ENCODE peak calls at places on chromosomes 2 and 18, in five cellular contexts. One of them, this sample, is unnamed. For H3K4me1, the result is how much of the 10 kb centered on the place peaks cover.

GRCh38 chr2:101199153-101199810 is 48.1 kb upstream of the TBC1D8 start:
- DNase-seq in transverse colon: no peak
- DNase-seq in mesendoderm: no peak
- DNase-seq in tibial artery: no peak
- DNase-seq in pancreas: no peak
- DNase-seq in this sample: no peak

GRCh38 chr2:168602846-168603406 is 146.9 kb downstream of the CERS6 start:
- DNase-seq in transverse colon: no peak
- DNase-seq in mesendoderm: no peak
- DNase-seq in tibial artery: no peak
- DNase-seq in pancreas: no peak
- DNase-seq in this sample: no peak

GRCh38 chr2:241774419-241775222 is 2.0 kb upstream of the GAL3ST2 start:
- DNase-seq in transverse colon: peak
- DNase-seq in mesendoderm: no peak
- DNase-seq in tibial artery: no peak
- DNase-seq in pancreas: no peak
- DNase-seq in this sample: no peak

GRCh38 chr2:238570926-238571325 is 144.2 kb downstream of the ASB1 start:
- DNase-seq in transverse colon: no peak
- DNase-seq in mesendoderm: no peak
- DNase-seq in tibial artery: no peak
- DNase-seq in pancreas: no peak
- DNase-seq in this sample: no peak

GRCh38 chr18:28963481-28963880 is 786.6 kb upstream of the CDH2 start:
- DNase-seq in transverse colon: no peak
- DNase-seq in mesendoderm: no peak
- DNase-seq in tibial artery: no peak
- DNase-seq in pancreas: no peak
- DNase-seq in this sample: no peak

GRCh38 chr2:146652311-146652710 is 1192.5 kb upstream of the ACVR2A start:
- DNase-seq in transverse colon: no peak
- DNase-seq in mesendoderm: no peak
- DNase-seq in tibial artery: no peak
- DNase-seq in pancreas: no peak
- DNase-seq in this sample: no peak

GRCh38 chr2:84879595-84880394 is 1.1 kb downstream of the TRABD2A start:
- DNase-seq in transverse colon: peak
- DNase-seq in mesendoderm: no peak
- DNase-seq in tibial artery: no peak
- DNase-seq in pancreas: no peak
- DNase-seq in this sample: no peak

GRCh38 chr2:145874466-145874865 is 1354.5 kb upstream of the ZEB2 start:
- DNase-seq in transverse colon: no peak
- DNase-seq in mesendoderm: no peak
- DNase-seq in tibial artery: no peak
- DNase-seq in pancreas: no peak
- DNase-seq in this sample: no peak

GRCh38 chr2:27977623-27978312 is 87.2 kb downstream of the BABAM2 start:
- DNase-seq in transverse colon: no peak
- DNase-seq in mesendoderm: no peak
- DNase-seq in tibial artery: no peak
- DNase-seq in pancreas: no peak
- DNase-seq in this sample: no peak

GRCh38 chr2:86522711-86523110 is 40.5 kb downstream of the CHMP3 start:
- DNase-seq in transverse colon: no peak
- DNase-seq in mesendoderm: no peak
- DNase-seq in tibial artery: no peak
- DNase-seq in pancreas: no peak
- DNase-seq in this sample: no peak

GRCh38 chr2:20452551-20452950 is 5.7 kb downstream of the RHOB start:
- DNase-seq in transverse colon: no peak
- DNase-seq in mesendoderm: peak
- DNase-seq in tibial artery: peak
- DNase-seq in pancreas: no peak
- DNase-seq in this sample: no peak

GRCh38 chr2:119366161-119366648 is 429 bp downstream of the C2orf76 start:
- DNase-seq in transverse colon: peak
- DNase-seq in mesendoderm: no peak
- DNase-seq in tibial artery: no peak
- DNase-seq in pancreas: no peak
- DNase-seq in this sample: no peak

GRCh38 chr2:104867351-104868080 is 13.6 kb downstream of the POU3F3 start:
- DNase-seq in transverse colon: no peak
- DNase-seq in mesendoderm: peak
- DNase-seq in tibial artery: no peak
- DNase-seq in pancreas: no peak
- DNase-seq in this sample: no peak

GRCh38 chr2:233365861-233366520 is 11.7 kb downstream of the DGKD start:
- DNase-seq in transverse colon: no peak
- DNase-seq in mesendoderm: no peak
- DNase-seq in tibial artery: no peak
- DNase-seq in pancreas: no peak
- DNase-seq in this sample: no peak

GRCh38 chr2:218898109-218898878 is 17.6 kb downstream of the WNT10A start:
- DNase-seq in transverse colon: peak
- DNase-seq in mesendoderm: peak
- DNase-seq in tibial artery: peak
- DNase-seq in pancreas: peak
- DNase-seq in this sample: peak

GRCh38 chr2:73891276-73891901 is 1.4 kb upstream of the ACTG2 start:
- DNase-seq in transverse colon: no peak
- DNase-seq in mesendoderm: no peak
- DNase-seq in tibial artery: no peak
- DNase-seq in pancreas: no peak
- DNase-seq in this sample: no peak

GRCh38 chr2:73893764-73894474 is 1.1 kb downstream of the ACTG2 start:
- DNase-seq in transverse colon: no peak
- DNase-seq in mesendoderm: no peak
- DNase-seq in tibial artery: no peak
- DNase-seq in pancreas: no peak
- DNase-seq in this sample: no peak

GRCh38 chr2:73892631-73893329 is at the start of gene ACTG2:
- DNase-seq in transverse colon: peak
- DNase-seq in mesendoderm: no peak
- DNase-seq in tibial artery: peak
- DNase-seq in pancreas: no peak
- DNase-seq in this sample: no peak

GRCh38 chr2:73888388-73888787 is 4.4 kb upstream of the ACTG2 start:
- DNase-seq in transverse colon: no peak
- DNase-seq in mesendoderm: no peak
- DNase-seq in tibial artery: no peak
- DNase-seq in pancreas: no peak
- DNase-seq in this sample: no peak

DNA sequence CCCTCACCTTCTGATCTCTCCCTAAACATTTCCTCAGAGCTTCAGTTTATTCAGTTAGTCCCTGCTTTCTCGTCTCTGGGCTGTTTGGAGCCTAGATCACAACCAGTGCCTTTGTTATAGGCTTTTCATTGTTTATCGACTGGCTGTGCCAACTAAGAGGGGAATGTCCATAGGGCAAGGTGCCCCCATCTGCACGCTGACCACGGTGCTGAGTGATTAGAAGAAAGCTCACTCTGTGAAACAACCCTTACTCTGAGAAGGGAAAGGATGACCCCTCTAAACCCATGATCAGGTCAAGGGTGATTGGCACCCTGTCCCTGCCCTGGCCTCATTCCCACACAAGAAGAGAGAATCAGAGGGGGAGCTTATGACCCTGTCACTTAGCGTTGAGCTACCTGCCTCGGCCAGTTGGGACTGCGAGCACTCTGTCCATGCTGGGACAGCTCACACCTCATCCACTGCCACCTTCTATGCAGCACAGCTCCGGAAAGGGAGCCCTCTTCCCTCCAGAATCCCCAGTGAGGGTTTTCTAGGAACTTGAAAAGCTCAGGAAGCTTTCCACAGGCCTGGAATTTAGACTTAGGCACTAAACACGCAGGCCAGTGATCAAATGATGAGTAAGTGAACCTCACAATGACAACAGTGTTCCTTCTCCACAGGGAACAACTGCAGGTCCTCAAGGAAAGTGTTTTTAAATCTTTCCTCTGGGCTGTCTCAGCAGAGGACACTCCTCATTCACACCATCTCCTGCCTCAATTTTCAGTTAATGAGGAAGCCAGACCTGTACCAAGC is 2.3 kb upstream of the ACTG2 start:
- DNase-seq in transverse colon: no peak
- DNase-seq in mesendoderm: no peak
- DNase-seq in tibial artery: no peak
- DNase-seq in pancreas: no peak
- DNase-seq in this sample: no peak
- H3K27ac ChIP-seq in transverse colon: peak
- H3K27ac ChIP-seq in mesendoderm: no peak
- H3K27ac ChIP-seq in tibial artery: peak
- H3K27ac ChIP-seq in pancreas: no peak
- H3K27ac ChIP-seq in this sample: no peak

GRCh38 chr2:172438064-172438421 is 10.7 kb downstream of the ITGA6 start:
- DNase-seq in transverse colon: no peak
- DNase-seq in mesendoderm: no peak
- DNase-seq in tibial artery: no peak
- DNase-seq in pancreas: no peak
- DNase-seq in this sample: no peak
- H3K4me1 ChIP-seq in transverse colon: half or more
- H3K4me1 ChIP-seq in mesendoderm: under half
- H3K4me1 ChIP-seq in tibial artery: under half
- H3K4me1 ChIP-seq in pancreas: under half
- H3K4me1 ChIP-seq in this sample: half or more

DNA sequence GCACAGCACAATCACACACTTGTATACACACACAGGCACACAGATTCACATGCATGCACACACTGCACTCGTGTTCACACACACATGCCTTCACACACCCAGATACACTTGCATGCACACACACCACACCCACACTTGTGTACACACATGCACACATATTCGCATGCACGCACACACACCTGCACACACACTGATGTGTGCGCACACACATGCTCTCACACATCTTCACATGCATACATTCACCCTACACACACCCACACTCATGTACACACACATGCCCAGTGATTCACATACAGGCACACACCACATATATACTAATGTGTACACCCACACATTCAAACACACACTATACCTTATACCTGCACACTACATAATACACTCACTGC is 181.7 kb downstream of the LOXHD1 start:
- DNase-seq in transverse colon: no peak
- DNase-seq in mesendoderm: no peak
- DNase-seq in tibial artery: no peak
- DNase-seq in pancreas: no peak
- DNase-seq in this sample: no peak
- H3K27ac ChIP-seq in transverse colon: no peak
- H3K27ac ChIP-seq in mesendoderm: no peak
- H3K27ac ChIP-seq in tibial artery: no peak
- H3K27ac ChIP-seq in pancreas: no peak
- H3K27ac ChIP-seq in this sample: no peak

GRCh38 chr2:127807678-127808353 is 3.2 kb downstream of the WDR33 start:
- DNase-seq in transverse colon: no peak
- DNase-seq in mesendoderm: peak
- DNase-seq in tibial artery: no peak
- DNase-seq in pancreas: no peak
- DNase-seq in this sample: no peak
- H3K4me1 ChIP-seq in transverse colon: under half
- H3K4me1 ChIP-seq in mesendoderm: under half
- H3K4me1 ChIP-seq in tibial artery: under half
- H3K4me1 ChIP-seq in pancreas: under half
- H3K4me1 ChIP-seq in this sample: half or more

GRCh38 chr18:3054214-3054613 is 41.3 kb upstream of the LPIN2 start:
- DNase-seq in transverse colon: no peak
- DNase-seq in mesendoderm: no peak
- DNase-seq in tibial artery: no peak
- DNase-seq in pancreas: no peak
- DNase-seq in this sample: no peak

GRCh38 chr18:3053081-3053480 is 40.1 kb upstream of the LPIN2 start:
- DNase-seq in transverse colon: no peak
- DNase-seq in mesendoderm: no peak
- DNase-seq in tibial artery: no peak
- DNase-seq in pancreas: no peak
- DNase-seq in this sample: no peak

GRCh38 chr18:3054785-3055184 is 41.8 kb upstream of the LPIN2 start:
- DNase-seq in transverse colon: no peak
- DNase-seq in mesendoderm: no peak
- DNase-seq in tibial artery: no peak
- DNase-seq in pancreas: no peak
- DNase-seq in this sample: no peak

GRCh38 chr18:3052411-3052758 is 39.4 kb upstream of the LPIN2 start:
- DNase-seq in transverse colon: no peak
- DNase-seq in mesendoderm: no peak
- DNase-seq in tibial artery: no peak
- DNase-seq in pancreas: no peak
- DNase-seq in this sample: no peak

DNA sequence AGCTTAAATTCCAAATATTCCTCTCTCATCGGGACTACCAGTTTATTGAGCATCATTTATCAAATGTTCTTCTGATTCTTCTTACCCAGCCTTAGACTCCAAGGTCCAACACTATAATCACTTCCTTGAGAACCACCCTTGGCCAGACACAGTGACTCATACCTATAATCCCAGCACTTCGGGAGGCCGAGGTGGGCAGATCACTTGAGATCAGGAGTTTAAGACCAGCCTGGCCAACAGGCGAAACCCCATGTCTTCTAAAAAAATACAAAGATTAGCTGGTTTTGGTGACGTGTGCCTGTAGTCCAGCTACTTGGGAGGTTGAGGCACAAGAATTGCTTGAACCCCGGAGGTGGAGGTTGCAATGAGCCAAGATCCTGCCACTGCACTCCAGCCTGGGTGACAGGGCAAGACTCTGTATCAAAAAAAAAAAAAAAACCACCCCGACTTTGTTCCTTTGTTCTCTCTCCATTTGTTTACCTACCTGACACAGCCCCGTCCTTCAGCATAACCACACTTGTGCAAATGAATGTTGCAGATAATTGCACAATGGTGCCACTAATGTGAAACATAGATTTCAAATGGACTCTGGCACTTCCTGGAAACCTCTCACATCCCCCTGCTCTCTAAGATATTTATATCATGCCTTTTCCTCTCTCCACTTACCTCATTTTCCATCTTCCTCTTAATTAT is 38.9 kb upstream of the LPIN2 start:
- DNase-seq in transverse colon: peak
- DNase-seq in mesendoderm: no peak
- DNase-seq in tibial artery: no peak
- DNase-seq in pancreas: peak
- DNase-seq in this sample: no peak
- H3K27ac ChIP-seq in transverse colon: peak
- H3K27ac ChIP-seq in mesendoderm: no peak
- H3K27ac ChIP-seq in tibial artery: no peak
- H3K27ac ChIP-seq in pancreas: no peak
- H3K27ac ChIP-seq in this sample: no peak

This sample was measured in left ventricle myocardium inferior.